ENCODE peak calls at places on chromosomes 7 and 10, in ten cellular contexts. F, N, Y, X, A, S, I, R, H and K are unnamed samples.

GRCh38 chr10:112122827-112123226 is 60.7 kb downstream of the GPAM start:
- DNase-seq in H (no peak), Y (no peak), F (no peak), X (no peak), R (no peak), I (no peak), N (no peak), A (no peak), S (no peak), K (no peak)

GRCh38 chr7:80847895-80848294 is 71.0 kb downstream of the SEMA3C start:
- DNase-seq in R (no peak), A (no peak), F (no peak), Y (no peak), S (no peak), H (no peak), X (no peak), I (no peak), N (no peak), K (no peak)

GRCh38 chr10:103800789-103801540 is 54.4 kb downstream of the SH3PXD2A start:
- DNase-seq in H (no peak), R (no peak), N (peak; percentile 18), S (no peak), I (no peak), F (no peak), X (no peak), A (no peak), Y (no peak), K (no peak)

GRCh38 chr7:44325181-44325671 is at the start of gene CAMK2B:
- DNase-seq in F (no peak), H (no peak), A (no peak), I (no peak), Y (no peak), R (no peak), X (no peak), N (no peak), S (no peak), K (no peak)

GRCh38 chr7:28754027-28754426 is 204.1 kb downstream of the TRIL start:
- DNase-seq in F (no peak), N (no peak), R (no peak), A (no peak), I (no peak), X (no peak), Y (no peak), S (no peak), H (peak; percentile 49), K (no peak)

GRCh38 chr7:70728873-70729552 is 402.9 kb upstream of the GALNT17 start:
- DNase-seq in H (peak; percentile 28), I (no peak), Y (peak; percentile 62), A (no peak), R (peak; percentile 51), N (no peak), S (no peak), F (no peak), X (no peak), K (no peak)

GRCh38 chr10:46006219-46006618 is 24.2 kb downstream of the NCOA4 start:
- DNase-seq in S (peak; percentile 49), F (no peak), N (no peak), Y (no peak), A (no peak), R (no peak), I (no peak), X (no peak), H (peak; percentile 67), K (no peak)

GRCh38 chr10:123565691-123566660 is 100.2 kb upstream of the GPR26 start:
- DNase-seq in A (no peak), Y (no peak), F (no peak), I (no peak), S (no peak), X (no peak), N (no peak), H (no peak), R (no peak), K (peak; percentile 21)

GRCh38 chr10:84613336-84614021 is 285.1 kb downstream of the CCSER2 start:
- DNase-seq in R (peak; percentile 18), S (no peak), X (peak; percentile 85), Y (peak; percentile 55), A (peak; percentile 41), I (no peak), H (peak; percentile 20), F (no peak), N (peak; percentile 80), K (no peak)

GRCh38 chr10:118692911-118693310 is 61.9 kb downstream of the CACUL1 start:
- DNase-seq in N (no peak), F (no peak), S (peak; percentile 70), X (no peak), H (peak; percentile 81), R (no peak), A (no peak), I (no peak), Y (no peak), K (no peak)

GRCh38 chr7:11552676-11553075 is 279.3 kb downstream of the THSD7A start:
- DNase-seq in H (no peak), F (no peak), S (no peak), Y (peak; percentile 63), I (no peak), R (no peak), A (no peak), X (no peak), N (no peak), K (no peak)

GRCh38 chr10:20616056-20616671 is 280.9 kb downstream of the NEBL start:
- DNase-seq in F (no peak), H (no peak), A (no peak), X (no peak), N (no peak), S (no peak), Y (no peak), I (no peak), R (no peak), K (no peak)

GRCh38 chr10:69458426-69459100 is 7.3 kb downstream of the TSPAN15 start:
- DNase-seq in F (peak; percentile 67), S (no peak), X (peak; percentile 55), N (no peak), H (no peak), Y (no peak), A (peak; percentile 72), I (no peak), R (peak; percentile 88), K (peak; percentile 71)

GRCh38 chr7:18901351-18901750 is 216.1 kb downstream of the TWIST1 start:
- DNase-seq in H (no peak), X (no peak), A (no peak), R (no peak), Y (no peak), N (no peak), F (no peak), I (no peak), S (no peak), K (no peak)
- H3K9me3 ChIP-seq in H (no peaks in the 10 kb centered on the region), X (no peaks in the 10 kb centered on the region), A (no peaks in the 10 kb centered on the region), R (no peaks in the 10 kb centered on the region), Y (no peaks in the 10 kb centered on the region), N (no peaks in the 10 kb centered on the region), F (no peaks in the 10 kb centered on the region), I (no peaks in the 10 kb centered on the region), S (peaks cover 5% of the 10 kb centered on the region), K (no peaks in the 10 kb centered on the region)

GRCh38 chr7:158495256-158495655 is 92.4 kb downstream of the PTPRN2 start:
- DNase-seq in R (no peak), Y (no peak), S (no peak), H (no peak), X (no peak), I (no peak), F (no peak), A (no peak), N (no peak), K (no peak)

GRCh38 chr7:158492372-158492771 is 95.3 kb downstream of the PTPRN2 start:
- DNase-seq in A (no peak), H (no peak), I (no peak), F (no peak), Y (no peak), S (no peak), N (no peak), R (no peak), X (no peak), K (no peak)

GRCh38 chr7:158494643-158495042 is 93.0 kb downstream of the PTPRN2 start:
- DNase-seq in R (no peak), I (no peak), A (no peak), H (no peak), X (no peak), F (no peak), Y (no peak), N (no peak), S (no peak), K (no peak)

GRCh38 chr7:158495780-158496179 is 91.8 kb downstream of the PTPRN2 start:
- DNase-seq in F (peak; percentile 72), I (no peak), Y (peak; percentile 85), N (peak; percentile 68), R (peak; percentile 35), A (no peak), H (peak; percentile 11), X (peak; percentile 56), S (no peak), K (no peak)

DNA sequence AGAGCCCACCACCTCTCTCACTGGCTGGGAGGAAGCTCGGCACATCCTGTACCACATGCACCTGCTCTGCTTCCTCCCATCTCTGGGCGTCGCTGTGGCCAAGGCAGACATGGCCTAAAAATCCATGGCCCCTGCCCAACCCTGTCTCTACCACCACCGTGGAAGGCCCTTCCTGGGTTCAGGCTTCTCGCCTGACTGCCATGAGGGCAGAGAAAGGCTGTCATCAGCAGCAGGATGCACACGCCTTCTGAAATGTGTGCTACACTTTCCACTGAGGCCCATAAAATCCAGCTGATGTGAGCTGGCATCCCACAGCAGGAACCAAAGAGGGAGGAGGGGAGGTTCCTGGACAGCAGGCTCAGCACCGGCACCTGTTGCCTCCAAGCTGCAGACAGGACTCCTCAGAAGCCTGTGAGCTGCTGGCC is 93.4 kb downstream of the PTPRN2 start:
- DNase-seq in H (no peak), X (no peak), N (peak; percentile 33), S (no peak), A (no peak), F (peak; percentile 64), R (no peak), Y (no peak), I (no peak), K (no peak)
- TF ChIP-seq CTCF in H (no peak), X (no peak), N (peak; percentile 7), S (no peak), A (no peak), F (no peak), R (no peak), Y (no peak), I (no peak), K (no peak)

GRCh38 chr7:159271795-159272194 is 127.1 kb upstream of the VIPR2 start:
- DNase-seq in F (no peak), I (no peak), S (no peak), Y (no peak), X (no peak), A (no peak), N (no peak), H (no peak), R (no peak), K (no peak)
- H3K9me3 ChIP-seq in F (peaks cover 50% of the 10 kb centered on the region), I (peaks cover 9% of the 10 kb centered on the region), S (peaks cover 23% of the 10 kb centered on the region), Y (peaks cover 4% of the 10 kb centered on the region), X (peaks cover 15% of the 10 kb centered on the region), A (no peaks in the 10 kb centered on the region), N (peaks cover 27% of the 10 kb centered on the region), H (no peaks in the 10 kb centered on the region), R (peaks cover 10% of the 10 kb centered on the region), K (peaks cover 3% of the 10 kb centered on the region)

GRCh38 chr10:130159395-130159794 is 23.2 kb downstream of the GLRX3 start:
- DNase-seq in R (no peak), A (no peak), S (no peak), X (no peak), I (no peak), N (no peak), F (no peak), H (no peak), Y (no peak), K (no peak)

GRCh38 chr10:130161331-130161730 is 25.1 kb downstream of the GLRX3 start:
- DNase-seq in H (no peak), R (no peak), S (no peak), A (no peak), F (no peak), N (no peak), I (no peak), Y (no peak), X (no peak), K (no peak)

GRCh38 chr10:130160775-130161174 is 24.6 kb downstream of the GLRX3 start:
- DNase-seq in A (no peak), Y (no peak), X (no peak), S (no peak), H (no peak), I (no peak), N (peak; percentile 38), R (no peak), F (no peak), K (no peak)
- TF ChIP-seq CTCF in A (no peak), Y (peak; percentile 11), X (no peak), S (peak; percentile 27), H (no peak), I (no peak), N (peak; percentile 7), R (no peak), F (no peak), K (no peak)